ENCODE peak calls at places on chromosomes 2 and 18, in ten cellular contexts. B is bronchial epithelial cell; T is CD8-positive, alpha-beta T cell; N is cardiac fibroblast; K is breast epithelium; S is fibroblast of the aortic adventitia; U is foreskin fibroblast; A is uterus; R is esophagus squamous epithelium; Q is A549. I is an unnamed sample.

GRCh38 chr2:60148717-60149116 is 404.7 kb downstream of the BCL11A start:
- DNase-seq in B (no peak), T (no peak), N (no peak), K (no peak), S (no peak), U (no peak), A (no peak), R (no peak), Q (no peak), I (peak; percentile 25)

GRCh38 chr2:69493268-69493667 is 56.0 kb upstream of the NFU1 start:
- DNase-seq in B (no peak), T (no peak), N (no peak), K (no peak), S (no peak), U (no peak), A (no peak), R (no peak), Q (no peak), I (no peak)

GRCh38 chr2:148756292-148756975 is 111.9 kb downstream of the EPC2 start:
- DNase-seq in B (peak; percentile 91), T (no peak), N (peak; percentile 80), K (no peak), S (peak; percentile 2), U (peak; percentile 79), A (no peak), R (no peak), Q (peak; percentile 4), I (no peak)

GRCh38 chr2:46431481-46432235 is 47.7 kb upstream of the TMEM247 start:
- DNase-seq in B (peak; percentile 57), T (no peak), N (peak; percentile 49), K (no peak), S (peak; percentile 71), U (peak; percentile 23), A (no peak), R (no peak), Q (no peak), I (no peak)

GRCh38 chr2:160401895-160402294 is 91.7 kb downstream of the RBMS1 start:
- DNase-seq in B (no peak), T (no peak), N (no peak), K (no peak), S (no peak), U (no peak), A (no peak), R (no peak), Q (no peak), I (no peak)

GRCh38 chr2:122736279-122736678 is 980.8 kb downstream of the TSN start:
- DNase-seq in B (peak; percentile 37), T (no peak), N (peak; percentile 31), K (no peak), S (no peak), U (no peak), A (no peak), R (no peak), Q (no peak), I (no peak)

GRCh38 chr2:160039166-160039903 is 23.1 kb downstream of the PLA2R1 start:
- DNase-seq in B (peak; percentile 67), T (no peak), N (peak; percentile 66), K (no peak), S (peak; percentile 42), U (peak; percentile 43), A (peak; percentile 57), R (no peak), Q (peak; percentile 76), I (no peak)

GRCh38 chr18:2961828-2962227 is 51.1 kb downstream of the LPIN2 start:
- DNase-seq in B (no peak), T (no peak), N (peak; percentile 16), K (no peak), S (peak; percentile 77), U (no peak), A (no peak), R (no peak), Q (no peak), I (no peak)

GRCh38 chr18:985301-985700 is 80.6 kb downstream of the ADCYAP1 start:
- DNase-seq in B (no peak), T (no peak), N (no peak), K (no peak), S (no peak), U (no peak), A (no peak), R (no peak), Q (no peak), I (no peak)

GRCh38 chr18:46402945-46403344 is 254.1 kb downstream of the LOXHD1 start:
- DNase-seq in B (no peak), T (no peak), N (no peak), K (no peak), S (no peak), U (no peak), A (no peak), R (no peak), Q (no peak), I (no peak)

GRCh38 chr2:222052934-222053367 is 245.8 kb downstream of the PAX3 start:
- DNase-seq in B (no peak), T (no peak), N (no peak), K (no peak), S (no peak), U (no peak), A (no peak), R (no peak), Q (peak; percentile 5), I (no peak)

DNA sequence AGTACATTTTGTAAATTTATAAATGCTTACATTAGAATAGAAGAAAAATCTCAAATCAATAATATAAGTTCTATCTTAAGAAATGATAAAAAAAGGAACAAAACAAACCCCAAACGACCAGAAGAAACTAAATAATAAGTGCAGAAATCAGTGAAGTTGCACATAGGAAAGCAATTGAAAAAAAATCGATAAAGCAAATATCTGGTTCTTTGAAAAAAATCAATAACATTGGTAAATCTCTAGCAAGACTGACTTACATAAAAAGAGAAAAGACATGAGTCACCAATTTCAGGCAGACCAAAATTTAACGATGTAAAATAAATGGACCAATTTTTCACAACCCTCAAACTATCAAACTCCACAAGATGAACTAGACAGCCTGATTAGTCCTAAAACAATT is 249.9 kb upstream of the HDAC4 start:
- DNase-seq in B (no peak), T (no peak), N (no peak), K (no peak), S (no peak), U (no peak), A (no peak), R (no peak), Q (no peak), I (no peak)
- TF ChIP-seq CTCF in B (no peak), T (no peak), N (no peak), K (no peak), S (no peak), U (no peak), A (no peak), R (no peak), Q (no peak), I (no peak)

DNA sequence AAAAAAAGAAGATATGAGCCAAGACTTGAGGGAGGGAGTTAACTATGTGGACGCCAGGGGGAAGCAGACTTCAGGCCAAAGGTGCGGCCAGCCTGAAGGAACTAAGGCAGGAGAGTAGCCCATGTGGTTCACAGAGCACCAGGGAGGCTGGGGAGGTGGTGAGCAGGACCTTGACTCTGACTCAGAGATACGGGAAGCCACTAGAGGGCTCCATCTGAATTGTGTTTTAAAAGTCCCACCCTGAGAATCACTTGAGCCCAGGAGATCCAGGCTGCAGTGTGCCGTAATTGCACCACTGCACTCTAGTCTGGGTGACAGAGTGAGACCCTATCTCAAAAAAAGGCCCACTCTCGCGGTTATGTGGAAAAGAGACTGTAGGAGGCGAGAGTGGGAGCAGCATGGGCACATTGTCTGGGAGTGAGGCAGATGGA is 12.3 kb downstream of the CEP192 start:
- DNase-seq in B (peak; percentile 78), T (no peak), N (peak; percentile 82), K (no peak), S (peak; percentile 72), U (peak; percentile 65), A (no peak), R (no peak), Q (peak; percentile 86), I (no peak)
- TF ChIP-seq CTCF in B (peak; percentile 68), T (peak; percentile 28), N (peak; percentile 52), K (no peak), S (peak; percentile 57), U (peak; percentile 72), A (no peak), R (peak; percentile 10), Q (peak; percentile 49), I (peak; percentile 55)

DNA sequence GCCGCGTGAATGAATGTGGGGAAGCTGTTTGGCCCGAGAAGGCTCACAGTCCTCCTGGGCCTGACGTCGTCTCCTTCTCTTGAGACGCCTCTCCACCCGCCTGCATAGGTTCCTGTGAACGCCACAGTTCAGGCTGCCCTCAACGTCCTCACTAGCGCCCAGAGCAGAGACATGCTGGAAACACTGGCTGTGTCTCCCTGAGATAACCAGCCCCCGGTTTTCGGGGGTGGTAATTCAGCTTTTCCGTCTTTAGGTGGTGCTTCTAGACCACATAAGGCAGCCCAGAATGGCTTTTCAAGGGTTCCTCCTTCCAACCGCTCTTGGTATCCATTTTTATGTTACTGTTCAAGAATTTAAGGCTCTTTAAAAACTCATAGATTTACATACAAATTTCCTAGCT is 110.4 kb upstream of the PXDN start:
- DNase-seq in B (no peak), T (no peak), N (peak; percentile 54), K (no peak), S (peak; percentile 53), U (peak; percentile 12), A (no peak), R (no peak), Q (peak; percentile 29), I (peak; percentile 53)
- TF ChIP-seq CTCF in B (no peak), T (no peak), N (peak; percentile 38), K (no peak), S (peak; percentile 50), U (no peak), A (no peak), R (no peak), Q (peak; percentile 39), I (peak; percentile 18)

GRCh38 chr2:39532933-39533332 is 95.8 kb upstream of the MAP4K3 start:
- DNase-seq in B (no peak), T (no peak), N (no peak), K (no peak), S (no peak), U (no peak), A (no peak), R (no peak), Q (no peak), I (no peak)

GRCh38 chr2:39531220-39531777 is 94.2 kb upstream of the MAP4K3 start:
- DNase-seq in B (no peak), T (no peak), N (no peak), K (no peak), S (no peak), U (no peak), A (no peak), R (no peak), Q (no peak), I (no peak)

GRCh38 chr2:39529836-39530235 is 92.8 kb upstream of the MAP4K3 start:
- DNase-seq in B (no peak), T (no peak), N (peak; percentile 67), K (no peak), S (peak; percentile 27), U (no peak), A (no peak), R (no peak), Q (no peak), I (no peak)

GRCh38 chr2:39528701-39529100 is 91.6 kb upstream of the MAP4K3 start:
- DNase-seq in B (no peak), T (no peak), N (no peak), K (no peak), S (no peak), U (no peak), A (no peak), R (no peak), Q (no peak), I (no peak)

DNA sequence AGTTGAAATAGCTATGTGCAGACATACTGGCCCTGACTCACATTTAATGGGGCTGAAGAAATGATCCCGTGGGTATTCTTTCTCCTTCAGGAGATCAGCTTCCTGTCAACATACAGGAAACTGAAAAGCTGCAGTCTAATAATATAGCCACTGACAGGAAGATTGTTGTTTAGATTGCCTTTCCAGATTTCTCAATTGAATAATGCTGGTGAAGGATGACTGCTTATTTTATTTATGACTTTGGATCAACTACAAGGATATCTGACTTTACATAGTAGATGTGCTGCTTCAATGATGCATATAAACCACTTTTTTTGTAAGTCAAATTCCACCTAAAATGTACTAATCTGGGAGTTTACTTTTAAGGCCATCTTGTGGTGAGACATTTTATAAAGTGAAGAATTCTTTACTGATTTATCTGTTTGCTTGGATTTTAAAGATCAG is 93.4 kb upstream of the MAP4K3 start:
- DNase-seq in B (peak; percentile 47), T (no peak), N (peak; percentile 95), K (no peak), S (peak; percentile 79), U (peak; percentile 80), A (no peak), R (no peak), Q (no peak), I (no peak)
- TF ChIP-seq CTCF in B (no peak), T (no peak), N (no peak), K (no peak), S (no peak), U (no peak), A (no peak), R (no peak), Q (peak; percentile 31), I (no peak)

I was measured in GM13977.